ENCODE peak calls at places on chromosomes 5 and 9, in six cellular contexts. One of them, this sample, is unnamed.

GRCh38 chr9:86854898-86855523 is 92.3 kb downstream of the GAS1 start:
- DNase-seq in NCI-H2081: no peak
- DNase-seq in ELR: peak
- DNase-seq in OCI-LY7: no peak
- DNase-seq in activated CD4-positive, alpha-beta T cell treated with anti-CD3 and anti-CD28 coated beads, Interleukin-2, amount 50 U/mL, for 1 hour: no peak
- DNase-seq in pancreas: peak
- DNase-seq in this sample: peak

GRCh38 chr9:16090907-16091629 is 538.2 kb downstream of the CCDC171 start:
- DNase-seq in pancreas: no peak
- DNase-seq in ELR: peak
- DNase-seq in NCI-H2081: no peak
- DNase-seq in OCI-LY7: no peak
- DNase-seq in activated CD4-positive, alpha-beta T cell treated with anti-CD3 and anti-CD28 coated beads, Interleukin-2, amount 50 U/mL, for 1 hour: no peak
- DNase-seq in this sample: no peak

GRCh38 chr9:129458663-129459549 is 162.0 kb downstream of the C9orf50 start:
- DNase-seq in activated CD4-positive, alpha-beta T cell treated with anti-CD3 and anti-CD28 coated beads, Interleukin-2, amount 50 U/mL, for 1 hour: peak
- DNase-seq in pancreas: peak
- DNase-seq in NCI-H2081: peak
- DNase-seq in ELR: no peak
- DNase-seq in OCI-LY7: peak
- DNase-seq in this sample: peak

GRCh38 chr5:342501-343460 is 21.3 kb downstream of the AHRR start:
- DNase-seq in activated CD4-positive, alpha-beta T cell treated with anti-CD3 and anti-CD28 coated beads, Interleukin-2, amount 50 U/mL, for 1 hour: no peak
- DNase-seq in ELR: no peak
- DNase-seq in NCI-H2081: no peak
- DNase-seq in pancreas: no peak
- DNase-seq in OCI-LY7: no peak
- DNase-seq in this sample: no peak

GRCh38 chr9:18985996-18986395 is 47.0 kb downstream of the SAXO1 start:
- DNase-seq in pancreas: no peak
- DNase-seq in NCI-H2081: no peak
- DNase-seq in activated CD4-positive, alpha-beta T cell treated with anti-CD3 and anti-CD28 coated beads, Interleukin-2, amount 50 U/mL, for 1 hour: no peak
- DNase-seq in OCI-LY7: no peak
- DNase-seq in ELR: no peak
- DNase-seq in this sample: no peak

GRCh38 chr5:68230285-68230684 is 14.7 kb downstream of the PIK3R1 start:
- DNase-seq in activated CD4-positive, alpha-beta T cell treated with anti-CD3 and anti-CD28 coated beads, Interleukin-2, amount 50 U/mL, for 1 hour: no peak
- DNase-seq in NCI-H2081: no peak
- DNase-seq in ELR: no peak
- DNase-seq in OCI-LY7: no peak
- DNase-seq in pancreas: no peak
- DNase-seq in this sample: no peak

GRCh38 chr5:122415481-122416120 is 103.6 kb downstream of the SNCAIP start:
- DNase-seq in OCI-LY7: peak
- DNase-seq in ELR: peak
- DNase-seq in activated CD4-positive, alpha-beta T cell treated with anti-CD3 and anti-CD28 coated beads, Interleukin-2, amount 50 U/mL, for 1 hour: no peak
- DNase-seq in pancreas: peak
- DNase-seq in NCI-H2081: peak
- DNase-seq in this sample: peak

GRCh38 chr5:95857185-95857945 is 34.8 kb upstream of the GLRX start:
- DNase-seq in ELR: peak
- DNase-seq in OCI-LY7: no peak
- DNase-seq in NCI-H2081: no peak
- DNase-seq in pancreas: peak
- DNase-seq in activated CD4-positive, alpha-beta T cell treated with anti-CD3 and anti-CD28 coated beads, Interleukin-2, amount 50 U/mL, for 1 hour: no peak
- DNase-seq in this sample: no peak

GRCh38 chr5:152007556-152007955 is 82.9 kb upstream of the GLRA1 start:
- DNase-seq in activated CD4-positive, alpha-beta T cell treated with anti-CD3 and anti-CD28 coated beads, Interleukin-2, amount 50 U/mL, for 1 hour: no peak
- DNase-seq in ELR: no peak
- DNase-seq in NCI-H2081: no peak
- DNase-seq in OCI-LY7: no peak
- DNase-seq in pancreas: no peak
- DNase-seq in this sample: no peak

GRCh38 chr5:135007749-135008363 is 26.2 kb downstream of the PITX1 start:
- DNase-seq in NCI-H2081: no peak
- DNase-seq in activated CD4-positive, alpha-beta T cell treated with anti-CD3 and anti-CD28 coated beads, Interleukin-2, amount 50 U/mL, for 1 hour: no peak
- DNase-seq in ELR: no peak
- DNase-seq in pancreas: no peak
- DNase-seq in OCI-LY7: no peak
- DNase-seq in this sample: no peak

GRCh38 chr5:115532517-115532916 is 12.1 kb downstream of the FEM1C start:
- DNase-seq in NCI-H2081: no peak
- DNase-seq in pancreas: no peak
- DNase-seq in OCI-LY7: no peak
- DNase-seq in activated CD4-positive, alpha-beta T cell treated with anti-CD3 and anti-CD28 coated beads, Interleukin-2, amount 50 U/mL, for 1 hour: no peak
- DNase-seq in ELR: peak
- DNase-seq in this sample: no peak

GRCh38 chr5:110398951-110399350 is 327.5 kb downstream of the TMEM232 start:
- DNase-seq in activated CD4-positive, alpha-beta T cell treated with anti-CD3 and anti-CD28 coated beads, Interleukin-2, amount 50 U/mL, for 1 hour: no peak
- DNase-seq in NCI-H2081: no peak
- DNase-seq in ELR: no peak
- DNase-seq in pancreas: no peak
- DNase-seq in OCI-LY7: no peak
- DNase-seq in this sample: no peak

GRCh38 chr9:33101104-33101951 is 24.9 kb upstream of the SMU1 start:
- DNase-seq in pancreas: no peak
- DNase-seq in activated CD4-positive, alpha-beta T cell treated with anti-CD3 and anti-CD28 coated beads, Interleukin-2, amount 50 U/mL, for 1 hour: no peak
- DNase-seq in OCI-LY7: no peak
- DNase-seq in ELR: peak
- DNase-seq in NCI-H2081: no peak
- DNase-seq in this sample: peak

GRCh38 chr9:110426052-110426709 is 88.5 kb upstream of the TXNDC8 start:
- DNase-seq in ELR: peak
- DNase-seq in activated CD4-positive, alpha-beta T cell treated with anti-CD3 and anti-CD28 coated beads, Interleukin-2, amount 50 U/mL, for 1 hour: no peak
- DNase-seq in pancreas: no peak
- DNase-seq in NCI-H2081: no peak
- DNase-seq in OCI-LY7: no peak
- DNase-seq in this sample: no peak

GRCh38 chr9:104836235-104836634 is 72.3 kb downstream of the NIPSNAP3B start:
- DNase-seq in pancreas: no peak
- DNase-seq in activated CD4-positive, alpha-beta T cell treated with anti-CD3 and anti-CD28 coated beads, Interleukin-2, amount 50 U/mL, for 1 hour: no peak
- DNase-seq in ELR: peak
- DNase-seq in OCI-LY7: peak
- DNase-seq in NCI-H2081: no peak
- DNase-seq in this sample: no peak

GRCh38 chr5:177367981-177368960 is 10.5 kb downstream of the RGS14 start:
- DNase-seq in OCI-LY7: no peak
- DNase-seq in ELR: no peak
- DNase-seq in activated CD4-positive, alpha-beta T cell treated with anti-CD3 and anti-CD28 coated beads, Interleukin-2, amount 50 U/mL, for 1 hour: no peak
- DNase-seq in pancreas: peak
- DNase-seq in NCI-H2081: no peak
- DNase-seq in this sample: no peak

GRCh38 chr9:19087601-19088000 is 15.1 kb downstream of the HAUS6 start:
- DNase-seq in ELR: peak
- DNase-seq in NCI-H2081: no peak
- DNase-seq in pancreas: no peak
- DNase-seq in OCI-LY7: no peak
- DNase-seq in activated CD4-positive, alpha-beta T cell treated with anti-CD3 and anti-CD28 coated beads, Interleukin-2, amount 50 U/mL, for 1 hour: no peak
- DNase-seq in this sample: no peak

GRCh38 chr5:40775846-40776657 is 20.3 kb upstream of the TTC33 start:
- DNase-seq in OCI-LY7: no peak
- DNase-seq in pancreas: no peak
- DNase-seq in ELR: no peak
- DNase-seq in NCI-H2081: no peak
- DNase-seq in activated CD4-positive, alpha-beta T cell treated with anti-CD3 and anti-CD28 coated beads, Interleukin-2, amount 50 U/mL, for 1 hour: no peak
- DNase-seq in this sample: no peak

GRCh38 chr5:124913329-124913653 is 166.9 kb upstream of the ZNF608 start:
- DNase-seq in activated CD4-positive, alpha-beta T cell treated with anti-CD3 and anti-CD28 coated beads, Interleukin-2, amount 50 U/mL, for 1 hour: no peak
- DNase-seq in OCI-LY7: no peak
- DNase-seq in NCI-H2081: no peak
- DNase-seq in pancreas: no peak
- DNase-seq in ELR: no peak
- DNase-seq in this sample: no peak

GRCh38 chr5:108997720-108998119 is 250.0 kb downstream of the FER start:
- DNase-seq in pancreas: no peak
- DNase-seq in ELR: no peak
- DNase-seq in activated CD4-positive, alpha-beta T cell treated with anti-CD3 and anti-CD28 coated beads, Interleukin-2, amount 50 U/mL, for 1 hour: no peak
- DNase-seq in NCI-H2081: no peak
- DNase-seq in OCI-LY7: no peak
- DNase-seq in this sample: no peak

GRCh38 chr5:63923914-63924313 is 38.3 kb downstream of the HTR1A start:
- DNase-seq in ELR: no peak
- DNase-seq in pancreas: peak
- DNase-seq in OCI-LY7: no peak
- DNase-seq in activated CD4-positive, alpha-beta T cell treated with anti-CD3 and anti-CD28 coated beads, Interleukin-2, amount 50 U/mL, for 1 hour: no peak
- DNase-seq in NCI-H2081: peak
- DNase-seq in this sample: peak

GRCh38 chr9:93059960-93060591 is 1.6 kb downstream of the SUSD3 start:
- DNase-seq in ELR: no peak
- DNase-seq in NCI-H2081: no peak
- DNase-seq in pancreas: no peak
- DNase-seq in OCI-LY7: no peak
- DNase-seq in activated CD4-positive, alpha-beta T cell treated with anti-CD3 and anti-CD28 coated beads, Interleukin-2, amount 50 U/mL, for 1 hour: no peak
- DNase-seq in this sample: no peak

GRCh38 chr9:70480405-70480980 is 66.0 kb upstream of the KLF9 start:
- DNase-seq in pancreas: peak
- DNase-seq in OCI-LY7: no peak
- DNase-seq in activated CD4-positive, alpha-beta T cell treated with anti-CD3 and anti-CD28 coated beads, Interleukin-2, amount 50 U/mL, for 1 hour: no peak
- DNase-seq in ELR: no peak
- DNase-seq in NCI-H2081: peak
- DNase-seq in this sample: no peak

GRCh38 chr9:70045452-70045851 is 1.8 kb downstream of the MAMDC2 start:
- DNase-seq in NCI-H2081: no peak
- DNase-seq in ELR: no peak
- DNase-seq in pancreas: no peak
- DNase-seq in activated CD4-positive, alpha-beta T cell treated with anti-CD3 and anti-CD28 coated beads, Interleukin-2, amount 50 U/mL, for 1 hour: no peak
- DNase-seq in OCI-LY7: no peak
- DNase-seq in this sample: no peak

GRCh38 chr5:175718401-175719108 is 60.7 kb downstream of the HRH2 start:
- DNase-seq in NCI-H2081: peak
- DNase-seq in activated CD4-positive, alpha-beta T cell treated with anti-CD3 and anti-CD28 coated beads, Interleukin-2, amount 50 U/mL, for 1 hour: peak
- DNase-seq in pancreas: peak
- DNase-seq in ELR: peak
- DNase-seq in OCI-LY7: peak
- DNase-seq in this sample: no peak

GRCh38 chr5:170439944-170440269 is 50.7 kb upstream of the KCNMB1 start:
- DNase-seq in activated CD4-positive, alpha-beta T cell treated with anti-CD3 and anti-CD28 coated beads, Interleukin-2, amount 50 U/mL, for 1 hour: no peak
- DNase-seq in pancreas: no peak
- DNase-seq in ELR: no peak
- DNase-seq in NCI-H2081: no peak
- DNase-seq in OCI-LY7: no peak
- DNase-seq in this sample: no peak

GRCh38 chr5:160271396-160271795 is 41.0 kb downstream of the CCNJL start:
- DNase-seq in pancreas: no peak
- DNase-seq in ELR: no peak
- DNase-seq in activated CD4-positive, alpha-beta T cell treated with anti-CD3 and anti-CD28 coated beads, Interleukin-2, amount 50 U/mL, for 1 hour: no peak
- DNase-seq in OCI-LY7: peak
- DNase-seq in NCI-H2081: peak
- DNase-seq in this sample: no peak

GRCh38 chr5:133154274-133155088 is 102.7 kb downstream of the HSPA4 start:
- DNase-seq in activated CD4-positive, alpha-beta T cell treated with anti-CD3 and anti-CD28 coated beads, Interleukin-2, amount 50 U/mL, for 1 hour: no peak
- DNase-seq in NCI-H2081: no peak
- DNase-seq in pancreas: no peak
- DNase-seq in OCI-LY7: no peak
- DNase-seq in ELR: no peak
- DNase-seq in this sample: no peak

GRCh38 chr5:124419531-124419930 is 326.9 kb downstream of the ZNF608 start:
- DNase-seq in ELR: no peak
- DNase-seq in activated CD4-positive, alpha-beta T cell treated with anti-CD3 and anti-CD28 coated beads, Interleukin-2, amount 50 U/mL, for 1 hour: no peak
- DNase-seq in OCI-LY7: peak
- DNase-seq in pancreas: no peak
- DNase-seq in NCI-H2081: no peak
- DNase-seq in this sample: no peak

GRCh38 chr9:75889577-75889976 is 896 bp upstream of the PCSK5 start:
- DNase-seq in activated CD4-positive, alpha-beta T cell treated with anti-CD3 and anti-CD28 coated beads, Interleukin-2, amount 50 U/mL, for 1 hour: no peak
- DNase-seq in pancreas: no peak
- DNase-seq in NCI-H2081: no peak
- DNase-seq in OCI-LY7: no peak
- DNase-seq in ELR: no peak
- DNase-seq in this sample: no peak

GRCh38 chr5:74631088-74631960 is 9.2 kb downstream of the ENC1 start:
- DNase-seq in pancreas: no peak
- DNase-seq in activated CD4-positive, alpha-beta T cell treated with anti-CD3 and anti-CD28 coated beads, Interleukin-2, amount 50 U/mL, for 1 hour: no peak
- DNase-seq in NCI-H2081: no peak
- DNase-seq in ELR: peak
- DNase-seq in OCI-LY7: peak
- DNase-seq in this sample: no peak

GRCh38 chr9:25678147-25678666 is at the start of gene TUSC1:
- DNase-seq in pancreas: peak
- DNase-seq in NCI-H2081: peak
- DNase-seq in OCI-LY7: no peak
- DNase-seq in activated CD4-positive, alpha-beta T cell treated with anti-CD3 and anti-CD28 coated beads, Interleukin-2, amount 50 U/mL, for 1 hour: peak
- DNase-seq in ELR: peak
- DNase-seq in this sample: peak

GRCh38 chr9:91927912-91928510 is 22.0 kb downstream of the ROR2 start:
- DNase-seq in NCI-H2081: no peak
- DNase-seq in activated CD4-positive, alpha-beta T cell treated with anti-CD3 and anti-CD28 coated beads, Interleukin-2, amount 50 U/mL, for 1 hour: no peak
- DNase-seq in pancreas: no peak
- DNase-seq in OCI-LY7: no peak
- DNase-seq in ELR: no peak
- DNase-seq in this sample: no peak

GRCh38 chr9:37350486-37351190 is 71.9 kb upstream of the GRHPR start:
- DNase-seq in NCI-H2081: no peak
- DNase-seq in OCI-LY7: no peak
- DNase-seq in activated CD4-positive, alpha-beta T cell treated with anti-CD3 and anti-CD28 coated beads, Interleukin-2, amount 50 U/mL, for 1 hour: no peak
- DNase-seq in pancreas: no peak
- DNase-seq in ELR: peak
- DNase-seq in this sample: peak

GRCh38 chr5:175642998-175643397 is 14.9 kb upstream of the HRH2 start:
- DNase-seq in OCI-LY7: no peak
- DNase-seq in NCI-H2081: no peak
- DNase-seq in activated CD4-positive, alpha-beta T cell treated with anti-CD3 and anti-CD28 coated beads, Interleukin-2, amount 50 U/mL, for 1 hour: no peak
- DNase-seq in ELR: no peak
- DNase-seq in pancreas: no peak
- DNase-seq in this sample: no peak

GRCh38 chr5:178642351-178642909 is 15.6 kb upstream of the CLK4 start:
- DNase-seq in OCI-LY7: no peak
- DNase-seq in NCI-H2081: peak
- DNase-seq in pancreas: no peak
- DNase-seq in activated CD4-positive, alpha-beta T cell treated with anti-CD3 and anti-CD28 coated beads, Interleukin-2, amount 50 U/mL, for 1 hour: no peak
- DNase-seq in ELR: peak
- DNase-seq in this sample: no peak

GRCh38 chr9:86043586-86043985 is 55.8 kb downstream of the GOLM1 start:
- DNase-seq in activated CD4-positive, alpha-beta T cell treated with anti-CD3 and anti-CD28 coated beads, Interleukin-2, amount 50 U/mL, for 1 hour: no peak
- DNase-seq in OCI-LY7: no peak
- DNase-seq in NCI-H2081: no peak
- DNase-seq in ELR: no peak
- DNase-seq in pancreas: no peak
- DNase-seq in this sample: no peak